ENCODE peak calls at places on chromosome 5, in seven cellular contexts. One of them, this sample, is unnamed.
A peak's percentile ranks its signal among the peaks of the same experiment; 100 is the strongest.

GRCh38 chr5:167899490-167899889 is 392.0 kb upstream of the WWC1 start:
- DNase-seq in H1: no peak
- DNase-seq in HCT116: no peak
- DNase-seq in GM12878: no peak
- DNase-seq in HepG2: no peak
- DNase-seq in K562: no peak
- DNase-seq in SK-N-SH: no peak
- DNase-seq in this sample: no peak

GRCh38 chr5:173884402-173885053 is 3.6 kb upstream of the CPEB4 start:
- DNase-seq in H1: no peak
- DNase-seq in HCT116: no peak
- DNase-seq in GM12878: peak; percentile 67
- DNase-seq in HepG2: no peak
- DNase-seq in K562: peak; percentile 85
- DNase-seq in SK-N-SH: no peak
- DNase-seq in this sample: no peak

GRCh38 chr5:33441241-33441844 is 578 bp downstream of the TARS1 start:
- DNase-seq in H1: no peak
- DNase-seq in HCT116: peak; percentile 23
- DNase-seq in GM12878: peak; percentile 21
- DNase-seq in HepG2: peak; percentile 70
- DNase-seq in K562: peak; percentile 92
- DNase-seq in SK-N-SH: peak; percentile 17
- DNase-seq in this sample: peak; percentile 15

GRCh38 chr5:94326579-94326978 is 291.8 kb downstream of the KIAA0825 start:
- DNase-seq in H1: no peak
- DNase-seq in HCT116: no peak
- DNase-seq in GM12878: no peak
- DNase-seq in HepG2: peak; percentile 8
- DNase-seq in K562: peak; percentile 15
- DNase-seq in SK-N-SH: no peak
- DNase-seq in this sample: peak; percentile 6

GRCh38 chr5:96597441-96598020 is 64.6 kb upstream of the CAST start:
- DNase-seq in H1: no peak
- DNase-seq in HCT116: no peak
- DNase-seq in GM12878: no peak
- DNase-seq in HepG2: no peak
- DNase-seq in K562: no peak
- DNase-seq in SK-N-SH: no peak
- DNase-seq in this sample: no peak

GRCh38 chr5:142109356-142110045 is 922 bp downstream of the NDFIP1 start:
- DNase-seq in H1: no peak
- DNase-seq in HCT116: no peak
- DNase-seq in GM12878: no peak
- DNase-seq in HepG2: no peak
- DNase-seq in K562: peak; percentile 44
- DNase-seq in SK-N-SH: no peak
- DNase-seq in this sample: peak; percentile 28

GRCh38 chr5:107855171-107855570 is 184.4 kb upstream of the EFNA5 start:
- DNase-seq in H1: no peak
- DNase-seq in HCT116: no peak
- DNase-seq in GM12878: no peak
- DNase-seq in HepG2: no peak
- DNase-seq in K562: no peak
- DNase-seq in SK-N-SH: no peak
- DNase-seq in this sample: peak; percentile 9

GRCh38 chr5:156678484-156678883 is 171.6 kb upstream of the PPP1R2B start:
- DNase-seq in H1: no peak
- DNase-seq in HCT116: no peak
- DNase-seq in GM12878: no peak
- DNase-seq in HepG2: no peak
- DNase-seq in K562: no peak
- DNase-seq in SK-N-SH: no peak
- DNase-seq in this sample: no peak

GRCh38 chr5:43363445-43364152 is 48.6 kb downstream of the CCL28 start:
- DNase-seq in H1: no peak
- DNase-seq in HCT116: no peak
- DNase-seq in GM12878: no peak
- DNase-seq in HepG2: no peak
- DNase-seq in K562: no peak
- DNase-seq in SK-N-SH: no peak
- DNase-seq in this sample: no peak

GRCh38 chr5:68216737-68217231 is 1.2 kb downstream of the PIK3R1 start:
- DNase-seq in H1: no peak
- DNase-seq in HCT116: no peak
- DNase-seq in GM12878: no peak
- DNase-seq in HepG2: no peak
- DNase-seq in K562: no peak
- DNase-seq in SK-N-SH: peak; percentile 30
- DNase-seq in this sample: peak; percentile 27

GRCh38 chr5:68215208-68215887 is at the start of gene PIK3R1:
- DNase-seq in H1: peak; percentile 94
- DNase-seq in HCT116: peak; percentile 64
- DNase-seq in GM12878: peak; percentile 74
- DNase-seq in HepG2: peak; percentile 84
- DNase-seq in K562: peak; percentile 94
- DNase-seq in SK-N-SH: peak; percentile 96
- DNase-seq in this sample: peak; percentile 93

GRCh38 chr5:68217476-68217984 is 2.0 kb downstream of the PIK3R1 start:
- DNase-seq in H1: no peak
- DNase-seq in HCT116: no peak
- DNase-seq in GM12878: no peak
- DNase-seq in HepG2: no peak
- DNase-seq in K562: no peak
- DNase-seq in SK-N-SH: no peak
- DNase-seq in this sample: peak; percentile 6

GRCh38 chr5:68215888-68216736 is 556 bp downstream of the PIK3R1 start:
- DNase-seq in H1: peak; percentile 68
- DNase-seq in HCT116: no peak
- DNase-seq in GM12878: no peak
- DNase-seq in HepG2: peak; percentile 41
- DNase-seq in K562: peak; percentile 67
- DNase-seq in SK-N-SH: peak; percentile 82
- DNase-seq in this sample: no peak

DNA sequence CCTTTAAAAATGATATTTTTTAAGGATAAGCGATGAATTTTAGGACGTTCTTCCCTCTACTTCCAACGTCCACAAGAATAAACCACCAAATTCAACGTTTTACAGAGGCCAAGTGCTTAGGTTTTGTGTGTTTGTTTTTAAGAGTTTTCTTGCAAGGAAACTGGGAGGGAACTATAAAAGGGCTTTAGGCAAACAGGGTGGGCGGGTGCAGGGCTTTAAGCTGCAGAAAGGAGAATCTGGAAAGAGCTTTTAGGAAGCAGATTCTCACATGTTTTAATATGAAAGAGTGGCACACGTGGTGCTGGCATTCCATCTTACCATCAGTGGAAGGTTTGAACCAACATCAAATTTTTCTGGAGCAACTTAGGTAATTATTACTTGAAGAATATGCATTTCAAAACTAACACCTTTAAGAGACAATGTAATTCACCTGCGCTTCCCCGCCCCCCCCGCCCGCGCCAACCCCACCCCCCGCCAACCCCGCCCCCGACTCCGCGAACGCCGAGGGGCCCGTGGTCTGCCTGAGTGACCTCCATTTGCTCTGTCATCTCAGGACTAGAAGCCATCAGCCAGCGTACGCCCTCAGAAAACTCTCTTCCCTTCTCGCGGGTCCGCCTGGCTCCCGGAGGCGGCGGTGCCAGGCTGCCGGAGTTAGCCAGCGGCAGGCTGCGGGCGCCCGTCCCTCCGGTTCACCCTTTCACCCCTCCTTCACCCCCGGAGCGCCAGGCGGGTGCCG is 916 bp upstream of the PIK3R1 start:
- DNase-seq in H1: no peak
- DNase-seq in HCT116: no peak
- DNase-seq in GM12878: no peak
- DNase-seq in HepG2: no peak
- DNase-seq in K562: no peak
- DNase-seq in SK-N-SH: peak; percentile 14
- DNase-seq in this sample: peak; percentile 6
- TF ChIP-seq JUND in H1: no peak
- TF ChIP-seq JUND in HCT116: no peak
- TF ChIP-seq JUND in GM12878: no peak
- TF ChIP-seq JUND in HepG2: no peak
- TF ChIP-seq JUND in K562: no peak
- TF ChIP-seq JUND in SK-N-SH: no peak
- TF ChIP-seq JUND in this sample: no peak

DNA sequence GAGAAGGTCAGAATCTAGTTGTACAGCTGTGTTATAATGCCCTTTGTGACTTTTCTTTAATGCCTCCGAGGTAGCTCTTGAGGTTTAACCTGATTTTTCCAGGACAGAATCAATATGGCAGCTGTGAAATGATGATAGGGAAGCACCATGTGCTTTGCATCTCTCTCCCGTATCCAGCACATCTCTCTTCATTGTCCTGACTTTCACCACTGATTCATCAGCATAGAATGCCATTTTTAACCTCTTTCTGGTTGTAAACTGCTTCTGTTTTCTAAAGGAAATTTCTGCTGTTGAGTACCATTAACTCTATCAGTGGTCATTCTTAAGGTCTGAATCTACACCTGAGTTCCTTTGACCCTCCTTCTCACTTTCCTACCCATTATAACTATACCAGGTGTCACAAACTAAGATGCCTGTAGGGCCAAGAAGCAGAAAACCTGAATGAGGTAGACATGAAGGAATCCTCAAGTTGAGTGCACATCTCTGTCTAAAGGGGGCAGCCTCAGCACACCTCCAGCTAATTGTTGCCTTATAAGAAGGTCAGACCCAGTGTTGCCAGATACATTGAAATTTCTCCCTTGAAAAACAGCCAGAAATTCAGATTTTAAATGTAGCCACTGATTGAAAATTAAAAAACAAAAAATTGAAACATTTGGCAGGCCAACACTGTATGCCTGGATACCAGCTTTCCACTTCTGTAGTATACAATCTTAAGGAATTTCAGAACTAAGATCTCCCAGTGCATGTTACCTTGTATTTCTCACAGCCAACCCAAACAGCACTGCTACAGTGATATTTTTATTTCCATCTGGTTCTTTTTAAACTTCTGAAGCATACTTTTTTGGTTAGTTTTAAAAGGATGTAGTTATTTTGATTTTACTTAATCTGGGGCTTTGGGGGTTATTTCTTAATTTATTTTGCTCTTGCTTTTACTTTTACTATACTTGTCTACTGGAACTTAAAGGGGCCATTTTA is 35.8 kb upstream of the TLX3 start:
- DNase-seq in H1: no peak
- DNase-seq in HCT116: peak; percentile 44
- DNase-seq in GM12878: no peak
- DNase-seq in HepG2: peak; percentile 25
- DNase-seq in K562: peak; percentile 34
- DNase-seq in SK-N-SH: peak; percentile 58
- DNase-seq in this sample: no peak
- TF ChIP-seq JUND in H1: no peak
- TF ChIP-seq JUND in HCT116: no peak
- TF ChIP-seq JUND in GM12878: no peak
- TF ChIP-seq JUND in HepG2: no peak
- TF ChIP-seq JUND in K562: no peak
- TF ChIP-seq JUND in SK-N-SH: no peak
- TF ChIP-seq JUND in this sample: no peak

GRCh38 chr5:80755634-80756033 is 100.9 kb upstream of the DHFR start:
- DNase-seq in H1: no peak
- DNase-seq in HCT116: no peak
- DNase-seq in GM12878: peak; percentile 66
- DNase-seq in HepG2: no peak
- DNase-seq in K562: peak; percentile 43
- DNase-seq in SK-N-SH: no peak
- DNase-seq in this sample: no peak

GRCh38 chr5:80753712-80754111 is 98.9 kb upstream of the DHFR start:
- DNase-seq in H1: no peak
- DNase-seq in HCT116: no peak
- DNase-seq in GM12878: no peak
- DNase-seq in HepG2: no peak
- DNase-seq in K562: no peak
- DNase-seq in SK-N-SH: no peak
- DNase-seq in this sample: no peak

GRCh38 chr5:80756292-80756691 is 101.5 kb upstream of the DHFR start:
- DNase-seq in H1: no peak
- DNase-seq in HCT116: no peak
- DNase-seq in GM12878: no peak
- DNase-seq in HepG2: no peak
- DNase-seq in K562: no peak
- DNase-seq in SK-N-SH: no peak
- DNase-seq in this sample: no peak

GRCh38 chr5:80757290-80757689 is 102.5 kb upstream of the DHFR start:
- DNase-seq in H1: no peak
- DNase-seq in HCT116: no peak
- DNase-seq in GM12878: no peak
- DNase-seq in HepG2: no peak
- DNase-seq in K562: no peak
- DNase-seq in SK-N-SH: no peak
- DNase-seq in this sample: no peak

DNA sequence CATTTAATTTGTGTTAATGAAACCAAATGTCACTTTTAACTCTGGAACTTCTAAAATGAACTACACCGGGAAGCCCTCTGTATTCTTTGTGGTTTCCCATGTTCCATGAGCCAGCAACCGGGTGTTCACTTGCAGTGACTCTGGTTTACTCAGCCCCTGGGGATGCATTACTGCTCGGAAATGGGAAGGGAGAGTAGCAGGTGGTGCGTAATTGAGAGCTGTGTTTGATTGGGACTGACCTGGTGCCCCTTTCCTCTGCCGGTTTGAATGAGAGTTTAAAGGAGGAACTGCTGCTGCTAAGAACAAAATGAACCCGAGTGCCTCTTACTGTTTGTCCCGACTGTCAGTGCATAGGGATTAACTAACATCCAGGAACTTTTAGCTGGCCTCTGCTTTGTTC is 100.1 kb upstream of the DHFR start:
- DNase-seq in H1: no peak
- DNase-seq in HCT116: no peak
- DNase-seq in GM12878: peak; percentile 33
- DNase-seq in HepG2: no peak
- DNase-seq in K562: no peak
- DNase-seq in SK-N-SH: no peak
- DNase-seq in this sample: no peak
- TF ChIP-seq JUND in H1: no peak
- TF ChIP-seq JUND in HCT116: no peak
- TF ChIP-seq JUND in GM12878: no peak
- TF ChIP-seq JUND in HepG2: no peak
- TF ChIP-seq JUND in K562: no peak
- TF ChIP-seq JUND in SK-N-SH: no peak
- TF ChIP-seq JUND in this sample: no peak

DNA sequence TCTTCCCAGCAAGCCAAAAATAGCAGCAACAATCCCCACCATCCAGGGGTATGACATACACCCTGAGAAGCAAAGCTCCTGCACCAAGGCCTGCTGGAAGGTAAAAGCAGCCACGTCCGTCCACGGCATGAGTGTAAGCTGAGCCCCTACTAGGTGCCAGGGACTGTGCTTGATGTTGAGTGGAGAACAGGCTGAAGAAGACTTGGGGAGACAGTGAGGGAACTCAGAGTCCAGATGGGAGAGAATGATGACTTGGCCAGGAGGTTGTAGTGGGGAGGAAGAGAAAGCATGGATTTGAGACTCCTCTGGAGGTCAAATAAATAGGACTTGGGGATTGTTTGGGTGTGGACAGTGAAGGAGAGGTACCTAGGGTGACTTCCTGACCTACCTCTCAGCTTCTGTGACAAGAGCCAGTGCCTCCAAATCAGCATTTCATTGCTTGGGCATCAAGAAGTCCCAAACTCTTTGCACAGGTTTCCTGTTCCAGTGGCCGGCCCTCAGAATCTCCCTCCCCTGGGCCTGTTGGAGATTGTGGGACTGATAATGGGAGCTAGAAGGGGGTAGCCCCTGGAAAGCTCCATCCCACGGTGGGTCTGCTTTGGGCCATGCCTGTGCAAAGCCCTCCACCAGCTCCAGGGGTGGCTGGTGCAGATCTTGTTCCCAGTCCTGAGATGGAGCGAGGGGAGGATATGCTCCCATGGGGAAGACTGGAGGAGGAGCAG is 58.3 kb upstream of the ADAMTS2 start:
- DNase-seq in H1: peak; percentile 14
- DNase-seq in HCT116: no peak
- DNase-seq in GM12878: no peak
- DNase-seq in HepG2: no peak
- DNase-seq in K562: no peak
- DNase-seq in SK-N-SH: no peak
- DNase-seq in this sample: no peak
- TF ChIP-seq JUND in H1: no peak
- TF ChIP-seq JUND in HCT116: no peak
- TF ChIP-seq JUND in GM12878: no peak
- TF ChIP-seq JUND in HepG2: no peak
- TF ChIP-seq JUND in K562: no peak
- TF ChIP-seq JUND in SK-N-SH: no peak
- TF ChIP-seq JUND in this sample: no peak